ENCODE peak calls at places on chromosomes 12 and 14, in five cellular contexts. I is K562, S is Panc1, M is suprapubic skin, A is HL-60. X is an unnamed sample.

GRCh38 chr12:14892726-14893442 is 7.2 kb upstream of the MGP start:
- DNase-seq in I (peak), S (no peak), M (peak), A (no peak), X (no peak)

GRCh38 chr14:54781080-54781479 is 121.5 kb downstream of the GCH1 start:
- DNase-seq in I (no peak), S (no peak), M (no peak), A (no peak), X (no peak)

GRCh38 chr12:127489055-127489454 is 777.9 kb upstream of the TMEM132C start:
- DNase-seq in I (no peak), S (no peak), M (no peak), A (no peak), X (no peak)

GRCh38 chr12:68376901-68377300 is 44.7 kb upstream of the MDM1 start:
- DNase-seq in I (no peak), S (no peak), M (no peak), A (no peak), X (no peak)

GRCh38 chr12:116426391-116427136 is 132.6 kb upstream of the MAP1LC3B2 start:
- DNase-seq in I (peak), S (peak), M (peak), A (no peak), X (no peak)

GRCh38 chr14:59677771-59678211 is 101.2 kb upstream of the CCDC175 start:
- DNase-seq in I (no peak), S (no peak), M (no peak), A (no peak), X (no peak)

GRCh38 chr12:117352260-117352659 is 9.2 kb downstream of the NOS1 start:
- DNase-seq in I (no peak), S (no peak), M (no peak), A (no peak), X (no peak)

GRCh38 chr14:34258318-34258717 is 203.7 kb downstream of the SPTSSA start:
- DNase-seq in I (no peak), S (no peak), M (no peak), A (no peak), X (no peak)

GRCh38 chr12:5227722-5228274 is 184.1 kb downstream of the KCNA5 start:
- DNase-seq in I (no peak), S (no peak), M (no peak), A (no peak), X (no peak)

GRCh38 chr14:61608245-61609142 is 86.8 kb upstream of the HIF1A start:
- DNase-seq in I (no peak), S (no peak), M (no peak), A (no peak), X (no peak)

GRCh38 chr12:26833692-26834168 is 736 bp upstream of the ITPR2 start:
- DNase-seq in I (peak), S (no peak), M (no peak), A (no peak), X (no peak)
- TF ChIP-seq POLR2AphosphoS5 in I (no peak), S (no peak), M (no peak), A (no peak), X (no peak)

DNA sequence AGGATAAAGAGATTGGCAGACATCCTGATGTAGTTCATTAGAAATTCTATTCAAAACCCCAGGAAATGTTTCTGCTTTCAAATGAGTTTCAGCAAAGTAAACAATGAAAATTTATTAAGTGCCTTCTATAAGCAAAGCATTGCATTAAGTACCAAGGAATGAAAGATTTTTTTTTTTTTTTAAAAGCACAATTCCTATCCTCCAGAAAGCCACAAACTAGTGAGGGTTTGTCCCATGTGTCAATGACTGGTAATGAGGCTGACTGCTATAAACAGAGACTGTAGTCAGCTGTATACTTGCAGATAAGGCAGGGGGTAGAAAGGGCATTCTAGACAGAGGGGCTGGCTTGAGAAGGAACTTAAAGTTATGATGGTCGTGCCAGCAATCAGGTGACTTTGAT is 6.8 kb downstream of the ANO4 start:
- DNase-seq in I (no peak), S (no peak), M (no peak), A (no peak), X (no peak)
- TF ChIP-seq POLR2AphosphoS5 in I (no peak), S (no peak), M (no peak), A (no peak), X (no peak)

DNA sequence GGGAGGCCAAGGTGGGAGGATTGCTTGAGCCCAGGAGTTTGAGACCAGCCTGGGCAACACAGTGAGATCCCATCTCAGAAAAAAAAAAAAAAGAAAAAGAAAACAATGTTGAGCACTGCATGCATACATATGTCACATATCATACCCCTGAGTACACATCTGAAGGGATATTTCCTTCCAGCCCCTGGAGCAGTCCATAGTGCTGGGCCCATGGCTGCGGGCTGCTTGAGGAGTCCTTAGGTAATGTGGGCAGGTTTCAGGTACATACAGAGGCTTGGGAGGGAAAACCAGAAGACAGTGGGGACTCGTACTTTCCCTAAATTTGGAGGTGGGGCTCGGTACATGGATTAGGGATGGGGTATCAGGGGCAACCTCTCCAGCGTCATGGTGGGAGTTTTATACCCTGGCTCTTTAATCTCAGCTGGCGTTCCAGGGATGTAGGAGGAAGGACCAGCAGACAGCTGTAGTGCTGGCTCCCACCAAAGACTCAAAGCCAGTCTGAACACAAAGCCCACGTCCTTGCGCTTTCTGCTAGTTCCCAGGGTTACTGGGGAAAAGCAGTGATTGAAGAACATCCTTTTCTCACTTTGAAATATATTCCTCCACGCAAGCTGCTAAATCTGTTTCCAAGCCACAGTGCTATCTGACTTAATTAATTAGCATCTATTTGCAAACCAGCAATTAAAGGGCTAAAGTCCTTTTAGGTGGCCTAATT is 5.2 kb downstream of the OTUB2 start:
- DNase-seq in I (no peak), S (no peak), M (no peak), A (no peak), X (no peak)
- TF ChIP-seq POLR2AphosphoS5 in I (no peak), S (no peak), M (no peak), A (no peak), X (no peak)

GRCh38 chr12:49487605-49488004 is 51.2 kb upstream of the KCNH3 start:
- DNase-seq in I (no peak), S (no peak), M (no peak), A (no peak), X (no peak)

GRCh38 chr12:49489720-49490119 is 49.1 kb upstream of the KCNH3 start:
- DNase-seq in I (no peak), S (no peak), M (no peak), A (no peak), X (no peak)

GRCh38 chr12:49496417-49497360 is 42.1 kb upstream of the KCNH3 start:
- DNase-seq in I (no peak), S (no peak), M (no peak), A (no peak), X (no peak)

GRCh38 chr12:49489154-49489553 is 49.7 kb upstream of the KCNH3 start:
- DNase-seq in I (no peak), S (no peak), M (no peak), A (no peak), X (no peak)

DNA sequence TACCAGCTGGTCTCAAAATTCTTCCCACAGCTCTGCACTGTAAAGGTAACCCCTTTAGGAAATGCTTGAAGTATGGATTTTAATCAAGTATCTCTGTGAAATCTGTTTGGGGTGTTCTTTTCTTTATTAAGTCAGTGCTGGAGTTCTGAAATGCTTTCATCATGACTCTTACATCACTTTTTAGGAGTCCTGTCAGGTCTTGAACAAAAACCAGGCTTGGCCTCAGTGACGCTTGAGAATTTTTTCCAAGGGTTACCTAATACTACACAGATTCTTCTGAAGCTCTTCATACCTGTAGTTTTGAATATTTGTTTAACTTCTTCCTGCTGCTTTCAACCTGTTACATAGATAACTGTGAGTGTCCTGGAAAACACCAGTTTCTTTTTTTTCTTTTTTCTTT is 47.0 kb upstream of the KCNH3 start:
- DNase-seq in I (no peak), S (no peak), M (no peak), A (no peak), X (no peak)
- TF ChIP-seq POLR2AphosphoS5 in I (no peak), S (no peak), M (no peak), A (no peak), X (no peak)

GRCh38 chr12:103572312-103572711 is 14.8 kb upstream of the STAB2 start:
- DNase-seq in I (no peak), S (no peak), M (no peak), A (no peak), X (no peak)

GRCh38 chr12:103569278-103569677 is 17.8 kb upstream of the STAB2 start:
- DNase-seq in I (no peak), S (no peak), M (no peak), A (no peak), X (no peak)

GRCh38 chr12:103566398-103566797 is 20.7 kb upstream of the STAB2 start:
- DNase-seq in I (no peak), S (no peak), M (no peak), A (no peak), X (no peak)

DNA sequence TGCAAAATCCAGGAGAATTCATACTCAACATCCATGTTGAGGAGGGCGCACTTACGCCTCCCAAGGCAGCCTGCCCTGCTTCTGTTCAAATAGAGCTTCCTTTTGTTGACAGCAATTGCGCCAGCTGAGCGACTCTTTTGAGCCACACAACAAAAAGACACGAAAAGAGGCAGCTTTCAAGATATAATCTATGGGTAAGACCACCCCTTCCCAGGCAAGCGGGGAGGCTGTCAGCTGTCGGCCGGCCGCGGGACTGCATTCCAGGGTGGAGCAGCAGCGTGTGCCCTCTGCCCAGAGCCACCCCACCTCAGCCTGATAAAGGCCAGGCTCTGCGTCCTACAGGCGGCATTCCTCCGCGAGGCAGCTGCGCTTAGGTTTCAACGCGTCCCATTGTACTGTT is 15.8 kb upstream of the STAB2 start:
- DNase-seq in I (no peak), S (no peak), M (no peak), A (no peak), X (no peak)
- TF ChIP-seq POLR2AphosphoS5 in I (no peak), S (no peak), M (no peak), A (no peak), X (no peak)

GRCh38 chr14:70907172-70907995 is at the start of gene PCNX1:
- DNase-seq in I (peak), S (no peak), M (peak), A (peak), X (no peak)
- TF ChIP-seq POLR2AphosphoS5 in I (no peak), S (peak), M (no peak), A (no peak), X (peak)

X was measured in SK-N-MC.